ENCODE peak calls at places on chromosomes 7 and 10, in five cellular contexts. L is GM23248, N is hepatocyte, F is MM.1S, P is neural progenitor cell. T is an unnamed sample.

GRCh38 chr7:112089551-112089950 is 116.6 kb downstream of the DOCK4 start:
- DNase-seq in P (no peak), N (no peak), L (no peak), F (no peak), T (no peak)

GRCh38 chr7:150974468-150975391 is 3.4 kb downstream of the KCNH2 start:
- DNase-seq in L (peak), F (peak), P (peak), N (peak), T (peak)

GRCh38 chr7:133742709-133743538 is 384.2 kb upstream of the LRGUK start:
- DNase-seq in L (peak), P (peak), N (peak), F (no peak), T (peak)

GRCh38 chr10:58424176-58424575 is 39.0 kb downstream of the TFAM start:
- DNase-seq in N (no peak), F (no peak), L (peak), P (no peak), T (no peak)

GRCh38 chr7:155448632-155449007 is 9.3 kb upstream of the EN2 start:
- DNase-seq in P (peak), F (no peak), N (no peak), L (no peak), T (peak)

GRCh38 chr7:119377861-119378260 is 895.1 kb upstream of the KCND2 start:
- DNase-seq in F (no peak), N (no peak), P (no peak), L (no peak), T (no peak)

GRCh38 chr7:156795415-156795814 is 97.6 kb downstream of the LMBR1 start:
- DNase-seq in L (no peak), N (no peak), P (no peak), F (no peak), T (no peak)

GRCh38 chr7:143499743-143500348 is 22.2 kb downstream of the TAS2R41 start:
- DNase-seq in F (no peak), L (no peak), P (no peak), N (no peak), T (no peak)

GRCh38 chr7:148296994-148297644 is 293.4 kb upstream of the C7orf33 start:
- DNase-seq in L (no peak), F (no peak), P (no peak), N (no peak), T (peak)

GRCh38 chr7:101829374-101829773 is 11.9 kb downstream of the CUX1 start:
- DNase-seq in L (no peak), N (no peak), F (no peak), P (no peak), T (no peak)

GRCh38 chr7:129550673-129551360 is 48.5 kb downstream of the SMKR1 start:
- DNase-seq in N (peak), F (no peak), P (no peak), L (peak), T (no peak)

GRCh38 chr10:94310369-94310768 is 52.4 kb downstream of the NOC3L start:
- DNase-seq in L (no peak), P (no peak), N (peak), F (no peak), T (no peak)

GRCh38 chr10:110901954-110902819 is 16.8 kb downstream of the BBIP1 start:
- DNase-seq in L (peak), F (no peak), P (no peak), N (peak), T (no peak)

GRCh38 chr10:130875897-130876472 is 435.5 kb downstream of the TCERG1L start:
- DNase-seq in L (no peak), N (no peak), P (no peak), F (no peak), T (no peak)

GRCh38 chr10:102629661-102630614 is 14.3 kb upstream of the TRIM8 start:
- DNase-seq in F (no peak), N (peak), L (peak), P (peak), T (peak)

GRCh38 chr7:82032899-82033298 is 263.1 kb upstream of the HGF start:
- DNase-seq in P (no peak), N (no peak), L (no peak), F (no peak), T (no peak)

GRCh38 chr7:82039621-82040020 is 269.8 kb upstream of the HGF start:
- DNase-seq in P (no peak), L (no peak), N (no peak), F (no peak), T (peak)

GRCh38 chr7:82036146-82036886 is 266.5 kb upstream of the HGF start:
- DNase-seq in L (peak), P (no peak), N (no peak), F (no peak), T (no peak)
- TF ChIP-seq EZH2phosphoT487 in L (no peak), P (no peak), N (no peak), F (no peak), T (no peak)

DNA sequence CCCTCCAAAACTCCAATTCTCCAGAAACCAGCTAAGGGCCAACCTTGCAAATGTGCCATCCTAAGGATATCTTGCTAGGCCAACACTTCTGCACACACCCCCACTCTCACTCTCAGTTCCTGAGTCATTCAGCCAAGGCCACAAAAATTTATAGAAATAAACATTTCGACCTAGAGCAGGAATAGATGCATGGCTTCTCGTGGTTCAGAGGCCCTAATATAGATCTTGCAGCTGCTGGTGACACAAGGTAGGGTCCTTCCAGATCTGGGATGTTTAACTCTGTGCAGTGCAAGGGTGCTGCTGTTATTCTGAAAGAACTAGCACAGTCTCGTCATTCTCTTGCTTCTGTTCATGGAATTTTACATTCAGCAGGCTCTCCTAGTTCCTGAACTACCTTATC is 369.3 kb downstream of the CALN1 start:
- DNase-seq in F (no peak), L (no peak), N (no peak), P (no peak), T (no peak)
- TF ChIP-seq EZH2phosphoT487 in F (no peak), L (no peak), N (no peak), P (no peak), T (no peak)

DNA sequence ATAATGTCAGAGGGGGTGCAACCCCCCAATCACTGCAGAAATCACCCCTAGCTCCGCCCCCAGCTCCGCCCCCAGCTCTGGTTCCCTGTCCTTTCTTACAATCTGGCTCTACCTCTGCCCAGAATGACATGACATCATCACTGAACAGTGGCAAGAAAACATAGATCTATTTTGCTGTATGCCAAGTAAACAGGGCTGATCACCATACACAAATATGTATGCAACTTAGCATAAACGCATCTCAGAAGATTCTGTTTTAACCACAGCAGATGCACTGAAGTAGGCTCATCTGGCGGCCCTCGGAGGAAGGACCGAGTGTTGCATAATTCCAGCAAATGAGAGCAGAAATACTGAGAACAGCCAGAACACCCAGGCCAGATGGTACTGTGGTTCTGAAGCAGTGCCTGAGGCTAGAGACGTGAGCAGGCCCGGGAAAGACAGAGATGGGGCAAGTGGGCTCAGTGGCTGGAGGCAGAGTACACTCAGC is 293.3 kb upstream of the KLF14 start:
- DNase-seq in F (no peak), L (peak), P (no peak), N (peak), T (no peak)
- TF ChIP-seq EZH2phosphoT487 in F (no peak), L (no peak), P (no peak), N (no peak), T (no peak)

DNA sequence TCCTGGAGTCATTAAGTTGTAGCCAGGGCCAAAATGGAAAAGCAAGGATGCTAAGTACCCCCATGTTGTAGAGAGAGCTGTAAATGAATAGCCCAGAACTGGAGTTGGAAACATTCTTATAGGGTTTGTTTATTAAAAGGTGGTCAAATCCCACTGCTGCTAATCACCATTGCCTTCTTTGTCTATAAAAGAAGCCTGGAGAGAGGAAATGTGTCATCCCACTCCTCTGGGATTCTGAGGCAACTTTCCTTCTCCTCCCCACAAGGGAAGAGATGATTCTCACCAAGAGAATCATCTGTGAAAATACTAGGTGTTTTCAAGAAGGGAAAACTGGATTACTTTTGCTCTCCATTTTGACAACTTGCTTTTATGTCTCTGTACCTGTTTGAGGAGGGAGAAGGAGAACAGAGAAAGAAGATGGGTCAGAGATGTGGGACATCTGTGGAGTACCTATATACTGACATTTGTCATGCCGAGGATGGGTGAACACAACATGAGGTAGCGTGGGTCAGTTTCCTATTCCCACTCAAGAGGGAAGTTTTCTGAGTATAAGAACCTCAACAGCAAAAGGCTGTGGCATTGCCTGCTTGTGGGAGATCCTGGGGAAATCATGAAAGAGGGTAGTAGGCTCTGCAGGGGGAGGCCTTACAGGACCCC is 262.2 kb downstream of the KIF20B start:
- DNase-seq in L (no peak), F (no peak), N (no peak), P (no peak), T (no peak)
- TF ChIP-seq EZH2phosphoT487 in L (no peak), F (no peak), N (no peak), P (no peak), T (no peak)

DNA sequence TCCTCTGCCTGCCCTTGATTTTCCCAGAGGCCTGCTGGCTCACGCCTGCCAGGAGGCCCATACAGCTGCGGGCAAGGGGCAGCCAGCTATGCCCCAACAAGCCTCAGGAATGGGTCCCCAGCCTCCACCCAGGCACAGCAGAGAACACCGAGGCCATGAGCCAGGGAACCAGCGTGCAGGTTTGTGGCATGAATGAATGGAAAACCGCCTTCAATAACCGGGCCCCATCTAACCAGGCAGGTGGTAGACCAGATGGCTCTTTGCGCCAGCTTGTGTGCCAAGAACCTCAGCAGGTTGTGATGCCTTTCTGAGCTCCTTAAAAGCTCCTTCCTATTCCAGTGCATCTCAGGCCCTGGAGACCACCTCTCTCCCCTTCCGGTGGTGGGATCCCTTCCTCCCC is 50.2 kb downstream of the ELFN1 start:
- DNase-seq in P (no peak), F (no peak), N (no peak), L (no peak), T (no peak)
- TF ChIP-seq EZH2phosphoT487 in P (no peak), F (no peak), N (no peak), L (no peak), T (no peak)

DNA sequence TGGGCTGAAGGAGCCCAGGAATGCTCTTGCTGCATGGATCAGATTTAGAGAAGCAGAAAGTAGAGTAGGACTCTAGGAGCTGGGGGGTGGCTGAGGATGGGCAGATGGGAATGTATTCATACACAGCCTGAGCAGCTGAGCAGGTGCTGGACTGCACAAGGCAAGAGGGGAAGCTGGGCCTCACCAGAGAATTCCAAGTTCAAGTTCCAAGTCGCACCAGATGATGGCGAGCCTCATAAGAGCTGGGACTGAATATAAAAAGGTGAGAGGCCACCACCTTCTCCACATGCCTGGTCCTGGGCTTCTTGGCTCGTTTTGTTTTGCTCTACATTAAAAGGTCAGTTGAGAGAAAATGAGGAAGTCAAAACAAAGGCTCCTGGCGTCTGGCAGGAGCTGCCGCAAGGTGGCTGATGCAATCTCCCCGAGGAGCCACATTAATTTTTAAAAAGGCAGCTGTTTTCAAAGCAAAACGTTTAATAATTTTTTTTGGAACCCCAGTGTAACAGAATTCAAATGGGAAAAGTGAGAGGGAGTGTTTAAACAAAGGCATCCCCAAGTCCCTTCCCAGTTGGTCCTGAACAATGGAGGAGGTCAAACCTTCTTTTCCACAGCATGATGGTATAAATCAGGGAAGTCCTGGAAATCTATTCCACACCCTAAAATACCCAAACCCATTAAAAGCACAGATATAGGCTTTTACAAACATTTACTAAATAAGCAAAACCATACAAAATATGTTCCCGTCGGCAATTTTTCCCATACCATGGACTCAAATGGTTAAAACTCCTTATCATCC is 9.5 kb downstream of the CYREN start:
- DNase-seq in P (no peak), N (no peak), F (no peak), L (no peak), T (peak)
- TF ChIP-seq EZH2phosphoT487 in P (no peak), N (no peak), F (no peak), L (no peak), T (no peak)

DNA sequence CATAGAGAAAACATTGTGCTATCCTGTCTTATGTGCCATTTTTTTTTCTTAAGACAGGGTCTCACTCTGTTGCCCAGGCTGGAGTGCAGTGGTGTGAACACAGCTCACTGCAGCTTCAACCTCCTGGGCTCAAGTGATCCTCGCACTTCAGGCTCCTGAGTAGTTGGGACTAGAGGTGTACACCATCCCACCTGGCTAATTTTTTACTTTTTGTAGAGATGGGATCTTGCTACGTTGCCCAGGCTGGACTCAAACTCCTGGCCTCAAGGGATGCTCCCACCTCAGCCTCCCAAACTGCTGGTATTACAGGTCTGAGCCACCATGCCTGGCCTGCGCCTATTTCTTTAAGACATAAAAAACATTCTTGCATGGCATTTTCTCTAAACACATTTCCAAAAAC is 20.6 kb downstream of the LYZL1 start:
- DNase-seq in P (no peak), N (no peak), L (no peak), F (no peak), T (no peak)
- TF ChIP-seq EZH2phosphoT487 in P (no peak), N (no peak), L (no peak), F (no peak), T (no peak)

GRCh38 chr10:12841426-12841825 is 160.1 kb downstream of the CCDC3 start:
- DNase-seq in L (no peak), P (no peak), N (no peak), F (no peak), T (no peak)
- TF ChIP-seq EZH2phosphoT487 in L (no peak), P (no peak), N (no peak), F (no peak), T (no peak)

GRCh38 chr10:21499580-21499909 is 25.9 kb downstream of the SKIDA1 start:
- DNase-seq in L (no peak), N (no peak), F (no peak), P (no peak), T (peak)

GRCh38 chr10:21498977-21499376 is 26.5 kb downstream of the SKIDA1 start:
- DNase-seq in P (peak), F (no peak), L (no peak), N (no peak), T (peak)

GRCh38 chr10:21501109-21501508 is 24.4 kb downstream of the SKIDA1 start:
- DNase-seq in P (peak), F (no peak), N (no peak), L (no peak), T (no peak)

GRCh38 chr10:21500578-21500910 is 24.9 kb downstream of the SKIDA1 start:
- DNase-seq in L (no peak), N (no peak), P (peak), F (no peak), T (peak)

GRCh38 chr10:21499910-21500577 is 25.4 kb downstream of the SKIDA1 start:
- DNase-seq in L (no peak), N (peak), F (no peak), P (peak), T (no peak)
- TF ChIP-seq EZH2phosphoT487 in L (no peak), N (no peak), F (no peak), P (no peak), T (no peak)

GRCh38 chr7:46007990-46008643 is 87.0 kb upstream of the IGFBP3 start:
- DNase-seq in P (no peak), L (no peak), N (no peak), F (no peak), T (no peak)
- TF ChIP-seq EZH2phosphoT487 in P (no peak), L (no peak), N (no peak), F (no peak), T (no peak)